ENCODE peak calls at places on chromosome 17, in ten cellular contexts. F is ACHN; T is neuronal stem cell; Z is cardiac muscle cell; Y is HCEC 1CT; U is germinal center; X is stimulated activated CD4-positive, alpha-beta T cell treated with anti-CD3 and anti-CD28 coated beads, TNF-alpha, amount 100 ng/mL, for 4 hours; R is fibroblast of pulmonary artery; G is NCI-H2081 treated with DMSO at 0.1 percent for 48 hours; W is right atrium auricular region. P is an unnamed sample.

GRCh38 chr17:78112508-78113471 is 15.8 kb downstream of the TMC6 start:
- DNase-seq in F (peak), T (peak), Z (peak), Y (peak), U (peak), X (peak), R (peak), G (no peak), W (peak), P (peak)

GRCh38 chr17:19306160-19307111 is 56.1 kb downstream of the B9D1 start:
- DNase-seq in F (no peak), T (no peak), Z (no peak), Y (no peak), U (peak), X (no peak), R (no peak), G (no peak), W (no peak), P (no peak)

GRCh38 chr17:67982686-67983085 is 13.6 kb downstream of the C17orf58 start:
- DNase-seq in F (no peak), T (no peak), Z (no peak), Y (no peak), U (no peak), X (no peak), R (no peak), G (no peak), W (no peak), P (no peak)

GRCh38 chr17:81251091-81251942 is 12.2 kb downstream of the NDUFAF8 start:
- DNase-seq in F (no peak), T (no peak), Z (peak), Y (no peak), U (peak), X (no peak), R (no peak), G (peak), W (no peak), P (no peak)

GRCh38 chr17:7394452-7395191 is at the start of gene PLSCR3:
- DNase-seq in F (peak), T (peak), Z (peak), Y (peak), U (peak), X (peak), R (peak), G (peak), W (peak), P (peak)

GRCh38 chr17:66373944-66374817 is 71.8 kb downstream of the PRKCA start:
- DNase-seq in F (no peak), T (no peak), Z (peak), Y (no peak), U (no peak), X (peak), R (no peak), G (peak), W (no peak), P (peak)

GRCh38 chr17:65984299-65984698 is 207.6 kb downstream of the CEP112 start:
- DNase-seq in F (no peak), T (no peak), Z (no peak), Y (no peak), U (no peak), X (no peak), R (peak), G (no peak), W (no peak), P (no peak)

GRCh38 chr17:78498848-78499247 is 78.3 kb downstream of the DNAH17 start:
- DNase-seq in F (no peak), T (no peak), Z (no peak), Y (no peak), U (no peak), X (no peak), R (no peak), G (no peak), W (no peak), P (no peak)

GRCh38 chr17:80498242-80498919 is 22.0 kb upstream of the NPTX1 start:
- DNase-seq in F (no peak), T (peak), Z (no peak), Y (no peak), U (peak), X (no peak), R (peak), G (no peak), W (peak), P (no peak)

GRCh38 chr17:80531400-80531799 is 13.2 kb upstream of the RPTOR start:
- DNase-seq in F (no peak), T (no peak), Z (no peak), Y (no peak), U (no peak), X (no peak), R (no peak), G (no peak), W (no peak), P (no peak)

GRCh38 chr17:74903034-74903433 is 9.6 kb upstream of the FADS6 start:
- DNase-seq in F (no peak), T (no peak), Z (no peak), Y (no peak), U (no peak), X (no peak), R (no peak), G (no peak), W (no peak), P (no peak)

GRCh38 chr17:40366861-40367518 is 2.5 kb upstream of the GJD3 start:
- DNase-seq in F (no peak), T (no peak), Z (no peak), Y (no peak), U (no peak), X (no peak), R (no peak), G (no peak), W (no peak), P (no peak)

GRCh38 chr17:64781394-64781793 is 119.3 kb upstream of the SMURF2 start:
- DNase-seq in F (no peak), T (no peak), Z (peak), Y (no peak), U (peak), X (peak), R (no peak), G (no peak), W (peak), P (no peak)

GRCh38 chr17:11418367-11418766 is 177.4 kb downstream of the SHISA6 start:
- DNase-seq in F (no peak), T (no peak), Z (no peak), Y (no peak), U (no peak), X (no peak), R (no peak), G (no peak), W (no peak), P (no peak)

GRCh38 chr17:8210761-8211458 is 535 bp upstream of the AURKB start:
- DNase-seq in F (peak), T (no peak), Z (no peak), Y (no peak), U (no peak), X (no peak), R (no peak), G (no peak), W (no peak), P (no peak)

GRCh38 chr17:81976332-81977210 is 858 bp upstream of the ASPSCR1 start:
- DNase-seq in F (peak), T (no peak), Z (no peak), Y (no peak), U (no peak), X (no peak), R (no peak), G (no peak), W (no peak), P (peak)

GRCh38 chr17:16001498-16001897 is 1.9 kb downstream of the TTC19 start:
- DNase-seq in F (no peak), T (no peak), Z (no peak), Y (peak), U (no peak), X (no peak), R (peak), G (no peak), W (no peak), P (peak)

GRCh38 chr17:40547785-40548478 is 17.3 kb downstream of the CCR7 start:
- DNase-seq in F (no peak), T (no peak), Z (no peak), Y (no peak), U (no peak), X (no peak), R (no peak), G (no peak), W (peak), P (no peak)

GRCh38 chr17:58487589-58488427 is at the start of gene HSF5:
- DNase-seq in F (no peak), T (no peak), Z (no peak), Y (no peak), U (peak), X (peak), R (peak), G (no peak), W (no peak), P (peak)

GRCh38 chr17:71302721-71303549 is 817.9 kb upstream of the SOX9 start:
- DNase-seq in F (no peak), T (no peak), Z (no peak), Y (no peak), U (no peak), X (no peak), R (no peak), G (no peak), W (no peak), P (no peak)

GRCh38 chr17:50863221-50863843 is 2.8 kb downstream of the TOB1 start:
- DNase-seq in F (peak), T (no peak), Z (peak), Y (peak), U (no peak), X (no peak), R (peak), G (no peak), W (no peak), P (peak)

GRCh38 chr17:39001703-39002637 is 34.8 kb upstream of the FBXO47 start:
- DNase-seq in F (no peak), T (no peak), Z (no peak), Y (no peak), U (no peak), X (no peak), R (peak), G (no peak), W (peak), P (no peak)

GRCh38 chr17:73376152-73376551 is 64.4 kb upstream of the CDC42EP4 start:
- DNase-seq in F (no peak), T (no peak), Z (no peak), Y (no peak), U (no peak), X (no peak), R (no peak), G (no peak), W (no peak), P (no peak)

GRCh38 chr17:62995377-62995885 is 29.4 kb downstream of the TANC2 start:
- DNase-seq in F (peak), T (peak), Z (peak), Y (peak), U (no peak), X (no peak), R (peak), G (peak), W (no peak), P (peak)

GRCh38 chr17:77089118-77089477 is 51.7 kb upstream of the SEC14L1 start:
- DNase-seq in F (peak), T (no peak), Z (no peak), Y (no peak), U (no peak), X (no peak), R (no peak), G (no peak), W (no peak), P (peak)

GRCh38 chr17:81291662-81292061 is 3.4 kb downstream of the SLC38A10 start:
- DNase-seq in F (peak), T (no peak), Z (peak), Y (peak), U (peak), X (peak), R (peak), G (no peak), W (peak), P (peak)

GRCh38 chr17:7582401-7583252 is 1.0 kb upstream of the MPDU1 start:
- DNase-seq in F (no peak), T (no peak), Z (no peak), Y (no peak), U (no peak), X (no peak), R (no peak), G (no peak), W (no peak), P (no peak)

GRCh38 chr17:1055751-1056645 is 59.1 kb downstream of the TIMM22 start:
- DNase-seq in F (peak), T (peak), Z (peak), Y (peak), U (peak), X (peak), R (peak), G (no peak), W (peak), P (peak)

GRCh38 chr17:75830168-75831031 is 13.8 kb downstream of the UNC13D start:
- DNase-seq in F (peak), T (peak), Z (peak), Y (no peak), U (peak), X (no peak), R (no peak), G (no peak), W (no peak), P (no peak)

GRCh38 chr17:35373532-35373983 is at the start of gene SLFN11:
- DNase-seq in F (peak), T (no peak), Z (no peak), Y (peak), U (peak), X (peak), R (peak), G (peak), W (peak), P (peak)

GRCh38 chr17:59869941-59870218 is 22.9 kb downstream of the TUBD1 start:
- DNase-seq in F (no peak), T (no peak), Z (no peak), Y (no peak), U (no peak), X (no peak), R (no peak), G (no peak), W (no peak), P (no peak)

GRCh38 chr17:19748807-19749193 is 702 bp upstream of the ALDH3A1 start:
- DNase-seq in F (no peak), T (no peak), Z (no peak), Y (no peak), U (no peak), X (no peak), R (no peak), G (no peak), W (no peak), P (no peak)

GRCh38 chr17:64202683-64203430 is 60.2 kb downstream of the TEX2 start:
- DNase-seq in F (no peak), T (no peak), Z (no peak), Y (peak), U (no peak), X (no peak), R (peak), G (no peak), W (no peak), P (no peak)

GRCh38 chr17:31320791-31321190 is 631 bp downstream of the EVI2A start:
- DNase-seq in F (no peak), T (no peak), Z (no peak), Y (no peak), U (no peak), X (no peak), R (peak), G (no peak), W (no peak), P (no peak)

P was measured in erythroblast.